ENCODE peak calls at places on chromosomes 2 and 18, in six cellular contexts. A, B, P, E, U and G are unnamed samples. For H3K9me3, the result is how much of the 10 kb centered on the place peaks cover.

GRCh38 chr2:217552081-217552480 is 450.7 kb downstream of the TNS1 start:
- DNase-seq in A (no peak), B (no peak), P (no peak), E (no peak), U (no peak), G (no peak)

GRCh38 chr2:109382236-109382930 is 231.4 kb downstream of the SEPTIN10 start:
- DNase-seq in A (no peak), B (no peak), P (peak), E (no peak), U (no peak), G (no peak)

GRCh38 chr2:212711851-212712250 is 173.2 kb upstream of the ERBB4 start:
- DNase-seq in A (peak), B (no peak), P (no peak), E (no peak), U (peak), G (no peak)

GRCh38 chr2:60675309-60675708 is 80.8 kb upstream of the PAPOLG start:
- DNase-seq in A (no peak), B (no peak), P (no peak), E (no peak), U (no peak), G (no peak)

GRCh38 chr18:50447952-50448351 is 73.1 kb downstream of the SKA1 start:
- DNase-seq in A (no peak), B (no peak), P (no peak), E (no peak), U (no peak), G (no peak)

GRCh38 chr2:83742117-83742782 is 716.8 kb downstream of the SUCLG1 start:
- DNase-seq in A (peak), B (no peak), P (no peak), E (no peak), U (no peak), G (no peak)

GRCh38 chr2:68762112-68762511 is 27.5 kb downstream of the ARHGAP25 start:
- DNase-seq in A (no peak), B (no peak), P (no peak), E (no peak), U (no peak), G (no peak)

GRCh38 chr2:200302940-200303727 is 3.4 kb upstream of the SPATS2L start:
- DNase-seq in A (peak), B (no peak), P (no peak), E (peak), U (peak), G (no peak)

GRCh38 chr2:85243101-85244072 is 84.4 kb downstream of the TGOLN2 start:
- DNase-seq in A (no peak), B (no peak), P (no peak), E (peak), U (no peak), G (no peak)

GRCh38 chr18:23992119-23992940 is 22.2 kb upstream of the TTC39C start:
- DNase-seq in A (peak), B (no peak), P (peak), E (no peak), U (no peak), G (peak)

GRCh38 chr2:239778861-239779591 is 246.1 kb downstream of the NDUFA10 start:
- DNase-seq in A (no peak), B (no peak), P (peak), E (no peak), U (no peak), G (no peak)

GRCh38 chr2:173282795-173283545 is 71.7 kb upstream of the CDCA7 start:
- DNase-seq in A (peak), B (no peak), P (no peak), E (no peak), U (no peak), G (no peak)

GRCh38 chr2:23788100-23788499 is 138.8 kb downstream of the ATAD2B start:
- DNase-seq in A (no peak), B (no peak), P (no peak), E (peak), U (no peak), G (peak)

GRCh38 chr2:163554864-163555263 is 180.9 kb downstream of the FIGN start:
- DNase-seq in A (peak), B (no peak), P (no peak), E (no peak), U (no peak), G (no peak)

GRCh38 chr2:6073260-6074141 is 381.3 kb downstream of the SOX11 start:
- DNase-seq in A (no peak), B (no peak), P (no peak), E (no peak), U (peak), G (no peak)
- H3K27ac ChIP-seq in A (no peak), B (no peak), P (no peak), E (no peak), U (no peak), G (no peak)

DNA sequence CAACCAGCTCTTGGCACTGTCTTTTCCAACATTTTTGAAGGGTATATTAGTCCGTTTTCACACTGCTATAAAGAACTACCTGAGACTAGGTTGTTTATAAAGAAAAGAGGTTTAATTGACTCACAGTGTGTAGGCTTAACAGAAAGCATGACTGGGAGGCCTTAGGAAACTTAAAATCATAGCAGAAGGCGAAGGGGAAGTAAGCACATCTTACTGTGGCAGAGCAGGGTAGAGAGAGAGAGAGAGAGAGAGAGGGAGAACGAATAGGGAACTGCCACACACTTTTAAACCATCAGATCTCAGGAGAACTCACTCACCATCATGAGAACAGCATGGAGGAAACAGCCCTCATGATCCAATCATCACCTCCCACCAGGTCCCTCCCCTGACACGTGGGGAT is 420.3 kb downstream of the SOCS6 start:
- DNase-seq in A (no peak), B (no peak), P (no peak), E (no peak), U (no peak), G (no peak)
- H3K9me3 ChIP-seq in A (under half), B (under half), P (under half), E (under half), U (under half), G (under half)

GRCh38 chr2:130728549-130729310 is at the start of gene GPR148:
- DNase-seq in A (no peak), B (no peak), P (no peak), E (no peak), U (no peak), G (no peak)
- H3K27ac ChIP-seq in A (no peak), B (peak), P (peak), E (no peak), U (no peak), G (peak)

GRCh38 chr2:140210963-140211362 is 1430.8 kb upstream of the NXPH2 start:
- DNase-seq in A (no peak), B (no peak), P (no peak), E (no peak), U (no peak), G (no peak)
- H3K9me3 ChIP-seq in A (under half), B (under half), P (under half), E (under half), U (under half), G (under half)

DNA sequence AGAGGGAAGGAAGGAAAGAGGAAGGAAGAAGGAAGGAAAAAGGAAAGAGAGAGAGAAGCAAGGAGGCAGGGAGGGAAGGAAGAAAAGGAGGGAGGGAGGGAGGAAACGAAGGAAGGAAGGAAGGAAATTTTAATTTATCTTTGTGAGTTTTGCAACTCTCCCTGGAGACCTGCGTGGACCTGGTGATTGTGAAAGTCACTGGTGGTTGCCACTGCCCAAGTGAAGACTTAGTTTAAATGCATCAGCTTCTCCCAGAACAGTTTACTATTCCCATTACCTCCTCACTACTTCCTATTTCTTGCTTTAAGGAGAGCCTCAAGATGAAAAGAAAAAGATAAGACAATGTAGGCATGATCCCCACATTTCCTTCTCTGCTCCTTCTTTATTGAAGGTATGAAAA is 68.8 kb downstream of the ACVR1C start:
- DNase-seq in A (no peak), B (no peak), P (no peak), E (no peak), U (no peak), G (no peak)
- H3K27ac ChIP-seq in A (no peak), B (no peak), P (no peak), E (no peak), U (no peak), G (no peak)

GRCh38 chr2:226174390-226174789 is 625.2 kb downstream of the IRS1 start:
- DNase-seq in A (no peak), B (no peak), P (no peak), E (no peak), U (no peak), G (no peak)

GRCh38 chr2:226179010-226179409 is 620.6 kb downstream of the IRS1 start:
- DNase-seq in A (peak), B (no peak), P (no peak), E (no peak), U (no peak), G (no peak)

GRCh38 chr2:226180485-226180884 is 619.1 kb downstream of the IRS1 start:
- DNase-seq in A (no peak), B (no peak), P (no peak), E (no peak), U (no peak), G (no peak)

GRCh38 chr2:226172939-226173338 is 626.7 kb downstream of the IRS1 start:
- DNase-seq in A (no peak), B (no peak), P (no peak), E (no peak), U (no peak), G (no peak)

GRCh38 chr2:226176298-226176984 is 623.2 kb downstream of the IRS1 start:
- DNase-seq in A (no peak), B (no peak), P (no peak), E (no peak), U (no peak), G (no peak)
- H3K9me3 ChIP-seq in A (under half), B (under half), P (under half), E (under half), U (half or more), G (under half)

GRCh38 chr18:74092922-74093321 is 54.7 kb downstream of the FBXO15 start:
- DNase-seq in A (no peak), B (no peak), P (no peak), E (no peak), U (no peak), G (no peak)
- H3K27ac ChIP-seq in A (no peak), B (no peak), P (no peak), E (no peak), U (no peak), G (no peak)

DNA sequence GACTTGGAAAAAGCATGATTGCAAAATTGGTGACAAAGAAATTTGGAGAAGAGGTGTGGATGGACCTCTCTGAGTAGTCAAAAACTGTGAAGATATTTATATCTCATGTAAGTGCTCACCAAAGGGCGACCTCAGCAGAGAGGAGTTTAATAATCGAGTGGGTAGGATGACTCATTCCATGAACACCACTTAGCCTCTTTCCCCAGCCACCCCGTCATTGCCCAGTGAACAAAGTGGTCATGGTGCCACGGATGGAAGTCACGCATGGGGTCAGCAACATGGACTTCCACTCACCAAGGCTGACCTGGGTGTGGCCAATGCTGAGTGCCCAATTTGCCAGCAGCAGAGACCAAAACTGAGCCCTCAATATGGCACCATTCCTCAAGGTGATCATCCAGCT is 997.4 kb upstream of the GYPC start:
- DNase-seq in A (no peak), B (no peak), P (no peak), E (no peak), U (no peak), G (no peak)
- H3K9me3 ChIP-seq in A (under half), B (under half), P (under half), E (under half), U (under half), G (under half)

GRCh38 chr2:21330786-21331391 is 207.1 kb downstream of the TDRD15 start:
- DNase-seq in A (no peak), B (no peak), P (no peak), E (no peak), U (peak), G (no peak)

GRCh38 chr2:21326152-21326551 is 202.4 kb downstream of the TDRD15 start:
- DNase-seq in A (no peak), B (no peak), P (no peak), E (no peak), U (peak), G (no peak)

GRCh38 chr2:21333694-21334093 is 209.9 kb downstream of the TDRD15 start:
- DNase-seq in A (peak), B (no peak), P (no peak), E (no peak), U (peak), G (no peak)

GRCh38 chr2:21333249-21333648 is 209.5 kb downstream of the TDRD15 start:
- DNase-seq in A (no peak), B (no peak), P (no peak), E (no peak), U (no peak), G (no peak)

DNA sequence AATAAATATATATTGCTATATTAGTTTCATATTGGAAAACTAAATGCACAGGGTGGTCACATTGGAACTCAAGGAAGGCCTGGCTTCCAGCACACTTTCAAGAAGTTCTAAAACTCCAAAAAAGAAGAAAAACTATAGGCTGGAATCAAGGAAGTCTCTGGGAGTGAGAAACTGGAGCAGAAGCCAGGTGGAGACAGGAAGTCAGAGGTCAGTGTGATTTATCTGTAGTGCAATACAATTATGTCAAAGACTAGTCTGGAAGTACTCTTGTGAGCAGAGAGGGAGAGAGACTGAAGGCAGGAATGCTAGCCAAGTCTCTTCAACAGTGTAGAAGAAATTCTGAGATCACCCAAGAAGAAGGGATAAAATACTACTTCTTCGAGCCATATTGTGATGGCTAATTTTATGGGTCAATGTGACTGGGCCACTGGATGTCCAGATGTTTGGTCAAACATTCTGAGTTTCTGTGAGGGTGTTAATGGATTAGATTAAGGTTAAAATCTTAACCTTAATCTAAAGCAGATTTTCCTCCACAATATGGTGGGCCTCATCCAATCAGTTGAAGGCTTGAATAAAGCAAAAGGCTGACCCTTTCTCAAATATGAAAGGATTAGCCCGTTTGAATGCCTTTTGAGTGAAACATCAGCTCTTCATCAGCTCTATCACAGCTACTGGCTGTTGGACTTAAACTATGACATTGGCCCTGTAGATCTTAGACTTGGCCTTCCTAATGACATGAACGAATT is 208.0 kb downstream of the TDRD15 start:
- DNase-seq in A (no peak), B (no peak), P (no peak), E (no peak), U (peak), G (no peak)
- H3K27ac ChIP-seq in A (no peak), B (no peak), P (no peak), E (no peak), U (no peak), G (no peak)